ENCODE peak calls at places on chromosome 21, in seven cellular contexts. One of them, this sample, is unnamed.

GRCh38 chr21:39349211-39350093 is 564 bp upstream of the HMGN1 start:
- DNase-seq in cardiac fibroblast: peak
- DNase-seq in right atrium auricular region: peak
- DNase-seq in SK-N-SH: peak
- DNase-seq in HFF-Myc: peak
- DNase-seq in bronchial epithelial cell: peak
- DNase-seq in GM13976: peak
- DNase-seq in this sample: peak

GRCh38 chr21:46003575-46004007 is 22.0 kb downstream of the COL6A1 start:
- DNase-seq in SK-N-SH: no peak
- DNase-seq in right atrium auricular region: peak
- DNase-seq in GM13976: no peak
- DNase-seq in bronchial epithelial cell: no peak
- DNase-seq in HFF-Myc: no peak
- DNase-seq in cardiac fibroblast: no peak
- DNase-seq in this sample: no peak

GRCh38 chr21:36297938-36298572 is 21.9 kb upstream of the MORC3 start:
- DNase-seq in cardiac fibroblast: peak
- DNase-seq in bronchial epithelial cell: peak
- DNase-seq in GM13976: peak
- DNase-seq in right atrium auricular region: peak
- DNase-seq in HFF-Myc: peak
- DNase-seq in SK-N-SH: no peak
- DNase-seq in this sample: no peak

GRCh38 chr21:30480145-30480544 is at the start of gene KRTAP19-1:
- DNase-seq in cardiac fibroblast: no peak
- DNase-seq in SK-N-SH: no peak
- DNase-seq in bronchial epithelial cell: peak
- DNase-seq in HFF-Myc: no peak
- DNase-seq in right atrium auricular region: no peak
- DNase-seq in GM13976: no peak
- DNase-seq in this sample: no peak

GRCh38 chr21:41953831-41954653 is at the start of gene C2CD2:
- DNase-seq in GM13976: peak
- DNase-seq in bronchial epithelial cell: no peak
- DNase-seq in SK-N-SH: peak
- DNase-seq in HFF-Myc: peak
- DNase-seq in right atrium auricular region: peak
- DNase-seq in cardiac fibroblast: peak
- DNase-seq in this sample: peak

GRCh38 chr21:41313765-41314164 is 2.8 kb upstream of the FAM3B start:
- DNase-seq in SK-N-SH: no peak
- DNase-seq in right atrium auricular region: no peak
- DNase-seq in cardiac fibroblast: no peak
- DNase-seq in bronchial epithelial cell: no peak
- DNase-seq in HFF-Myc: no peak
- DNase-seq in GM13976: no peak
- DNase-seq in this sample: no peak

GRCh38 chr21:42388740-42389448 is 7.0 kb downstream of the TMPRSS3 start:
- DNase-seq in right atrium auricular region: no peak
- DNase-seq in cardiac fibroblast: no peak
- DNase-seq in HFF-Myc: no peak
- DNase-seq in SK-N-SH: no peak
- DNase-seq in bronchial epithelial cell: no peak
- DNase-seq in GM13976: no peak
- DNase-seq in this sample: peak

GRCh38 chr21:42636535-42636914 is 16.9 kb upstream of the PDE9A start:
- DNase-seq in SK-N-SH: no peak
- DNase-seq in bronchial epithelial cell: peak
- DNase-seq in GM13976: no peak
- DNase-seq in cardiac fibroblast: peak
- DNase-seq in HFF-Myc: no peak
- DNase-seq in right atrium auricular region: no peak
- DNase-seq in this sample: no peak

GRCh38 chr21:28207776-28208175 is 784.9 kb downstream of the LTN1 start:
- DNase-seq in cardiac fibroblast: peak
- DNase-seq in GM13976: no peak
- DNase-seq in HFF-Myc: peak
- DNase-seq in SK-N-SH: peak
- DNase-seq in bronchial epithelial cell: peak
- DNase-seq in right atrium auricular region: no peak
- DNase-seq in this sample: no peak

GRCh38 chr21:46188226-46189212 is 4.3 kb upstream of the SPATC1L start:
- DNase-seq in SK-N-SH: peak
- DNase-seq in HFF-Myc: no peak
- DNase-seq in bronchial epithelial cell: peak
- DNase-seq in cardiac fibroblast: peak
- DNase-seq in GM13976: no peak
- DNase-seq in right atrium auricular region: peak
- DNase-seq in this sample: no peak

GRCh38 chr21:30340714-30341573 is 3.5 kb upstream of the KRTAP27-1 start:
- DNase-seq in bronchial epithelial cell: peak
- DNase-seq in HFF-Myc: no peak
- DNase-seq in cardiac fibroblast: peak
- DNase-seq in SK-N-SH: peak
- DNase-seq in GM13976: peak
- DNase-seq in right atrium auricular region: no peak
- DNase-seq in this sample: peak

GRCh38 chr21:35350965-35351364 is 301.9 kb upstream of the RUNX1 start:
- DNase-seq in GM13976: no peak
- DNase-seq in right atrium auricular region: no peak
- DNase-seq in SK-N-SH: no peak
- DNase-seq in cardiac fibroblast: no peak
- DNase-seq in bronchial epithelial cell: peak
- DNase-seq in HFF-Myc: no peak
- DNase-seq in this sample: no peak

GRCh38 chr21:39386194-39386593 is 37.3 kb upstream of the HMGN1 start:
- DNase-seq in cardiac fibroblast: peak
- DNase-seq in HFF-Myc: no peak
- DNase-seq in bronchial epithelial cell: no peak
- DNase-seq in SK-N-SH: no peak
- DNase-seq in right atrium auricular region: no peak
- DNase-seq in GM13976: no peak
- DNase-seq in this sample: no peak

DNA sequence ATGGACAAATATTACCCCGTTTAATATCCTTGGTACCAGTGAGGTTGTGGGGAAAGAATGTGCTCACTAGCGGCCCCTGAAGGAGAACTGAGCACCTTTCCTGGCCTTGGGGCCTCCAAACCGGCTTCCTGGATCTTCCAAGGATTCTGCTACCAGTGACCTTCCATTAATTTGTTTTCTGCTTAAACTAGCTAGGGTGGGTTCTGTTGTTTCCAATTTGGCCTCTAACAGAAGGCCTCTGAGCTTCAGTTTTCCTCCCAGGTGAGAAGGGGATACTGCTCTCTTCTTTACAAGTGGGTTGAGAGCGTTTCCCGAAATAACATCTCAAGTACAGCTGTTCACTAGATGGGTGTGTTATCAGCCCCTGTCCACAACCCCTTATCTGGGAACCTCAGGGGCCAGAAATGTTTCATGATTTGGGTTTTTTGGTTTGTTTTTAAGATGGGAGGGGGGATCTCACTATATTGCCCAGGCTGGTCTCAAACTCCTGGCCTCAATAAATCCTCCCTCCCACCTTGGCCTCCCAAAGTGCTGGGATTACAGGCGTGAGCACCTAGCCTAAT is 16.9 kb upstream of the IFNGR2 start:
- DNase-seq in HFF-Myc: no peak
- DNase-seq in SK-N-SH: no peak
- DNase-seq in bronchial epithelial cell: no peak
- DNase-seq in right atrium auricular region: no peak
- DNase-seq in GM13976: no peak
- DNase-seq in cardiac fibroblast: no peak
- DNase-seq in this sample: no peak
- TF ChIP-seq CTCF in HFF-Myc: peak
- TF ChIP-seq CTCF in SK-N-SH: peak
- TF ChIP-seq CTCF in bronchial epithelial cell: peak
- TF ChIP-seq CTCF in right atrium auricular region: no peak
- TF ChIP-seq CTCF in GM13976: no peak
- TF ChIP-seq CTCF in cardiac fibroblast: peak
- TF ChIP-seq CTCF in this sample: no peak

GRCh38 chr21:15491100-15491499 is 238.7 kb upstream of the USP25 start:
- DNase-seq in HFF-Myc: no peak
- DNase-seq in GM13976: no peak
- DNase-seq in cardiac fibroblast: no peak
- DNase-seq in SK-N-SH: no peak
- DNase-seq in right atrium auricular region: no peak
- DNase-seq in bronchial epithelial cell: no peak
- DNase-seq in this sample: no peak
- TF ChIP-seq CTCF in HFF-Myc: no peak
- TF ChIP-seq CTCF in GM13976: no peak
- TF ChIP-seq CTCF in cardiac fibroblast: no peak
- TF ChIP-seq CTCF in SK-N-SH: no peak
- TF ChIP-seq CTCF in right atrium auricular region: no peak
- TF ChIP-seq CTCF in bronchial epithelial cell: no peak
- TF ChIP-seq CTCF in this sample: no peak

DNA sequence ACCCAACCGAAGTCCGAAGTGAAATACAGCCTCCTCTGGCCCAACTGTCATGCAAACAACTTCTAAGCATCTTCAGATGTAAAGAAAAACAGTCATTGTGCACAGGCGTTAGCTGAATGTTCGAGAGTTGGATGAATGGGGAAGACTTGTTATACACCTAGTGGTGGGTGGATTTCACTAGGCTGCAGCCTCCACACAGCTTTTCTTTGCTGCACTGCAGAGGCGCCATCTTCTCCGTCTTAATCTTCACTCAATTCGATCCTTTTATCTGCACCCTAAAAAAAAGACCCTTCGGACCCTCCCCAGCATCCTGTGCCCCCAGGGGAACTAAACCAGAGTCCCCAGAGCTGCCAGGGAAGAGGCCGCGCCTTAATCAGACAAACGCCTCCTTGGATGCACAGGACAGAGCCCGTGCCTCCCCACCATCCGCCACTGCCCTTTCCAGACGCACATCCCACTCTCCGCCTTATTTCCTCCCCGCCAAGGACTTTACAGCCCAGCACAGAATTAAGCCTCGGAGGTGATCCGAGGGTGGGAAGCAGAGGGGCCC is 1.4 kb downstream of the APP start:
- DNase-seq in SK-N-SH: peak
- DNase-seq in bronchial epithelial cell: no peak
- DNase-seq in GM13976: peak
- DNase-seq in right atrium auricular region: peak
- DNase-seq in HFF-Myc: no peak
- DNase-seq in cardiac fibroblast: peak
- DNase-seq in this sample: peak
- TF ChIP-seq CTCF in SK-N-SH: peak
- TF ChIP-seq CTCF in bronchial epithelial cell: peak
- TF ChIP-seq CTCF in GM13976: peak
- TF ChIP-seq CTCF in right atrium auricular region: peak
- TF ChIP-seq CTCF in HFF-Myc: peak
- TF ChIP-seq CTCF in cardiac fibroblast: peak
- TF ChIP-seq CTCF in this sample: peak

DNA sequence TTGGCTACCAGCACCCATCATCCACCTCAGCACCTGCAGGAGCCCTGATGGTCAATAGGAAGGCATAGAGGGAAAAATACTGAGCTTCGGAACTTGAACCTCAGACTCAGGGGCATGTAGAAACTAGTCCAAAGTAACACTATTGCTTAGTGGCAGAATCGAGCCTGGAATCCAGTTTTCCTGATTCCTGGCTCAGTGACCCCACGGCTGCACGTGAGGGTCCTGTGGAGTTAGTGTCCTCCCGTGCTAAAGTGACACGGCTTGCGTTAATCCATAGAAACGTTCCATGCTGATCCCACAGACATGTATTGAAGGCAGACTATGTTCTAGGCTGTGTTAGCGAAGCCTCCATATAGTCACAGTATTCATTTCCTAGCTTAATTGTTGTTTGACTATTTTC is 747.0 kb upstream of the TPTE start:
- DNase-seq in HFF-Myc: no peak
- DNase-seq in cardiac fibroblast: no peak
- DNase-seq in SK-N-SH: no peak
- DNase-seq in right atrium auricular region: no peak
- DNase-seq in GM13976: no peak
- DNase-seq in bronchial epithelial cell: no peak
- DNase-seq in this sample: no peak
- TF ChIP-seq CTCF in HFF-Myc: no peak
- TF ChIP-seq CTCF in cardiac fibroblast: no peak
- TF ChIP-seq CTCF in SK-N-SH: no peak
- TF ChIP-seq CTCF in right atrium auricular region: no peak
- TF ChIP-seq CTCF in GM13976: no peak
- TF ChIP-seq CTCF in bronchial epithelial cell: no peak
- TF ChIP-seq CTCF in this sample: no peak

GRCh38 chr21:44524412-44525371 is 15.3 kb downstream of the KRTAP10-1 start:
- DNase-seq in bronchial epithelial cell: no peak
- DNase-seq in GM13976: no peak
- DNase-seq in right atrium auricular region: no peak
- DNase-seq in HFF-Myc: no peak
- DNase-seq in SK-N-SH: no peak
- DNase-seq in cardiac fibroblast: no peak
- DNase-seq in this sample: no peak
- TF ChIP-seq CTCF in bronchial epithelial cell: no peak
- TF ChIP-seq CTCF in GM13976: no peak
- TF ChIP-seq CTCF in right atrium auricular region: no peak
- TF ChIP-seq CTCF in HFF-Myc: no peak
- TF ChIP-seq CTCF in SK-N-SH: no peak
- TF ChIP-seq CTCF in cardiac fibroblast: no peak
- TF ChIP-seq CTCF in this sample: no peak

GRCh38 chr21:31920275-31920674 is 47.5 kb downstream of the HUNK start:
- DNase-seq in right atrium auricular region: no peak
- DNase-seq in HFF-Myc: no peak
- DNase-seq in bronchial epithelial cell: no peak
- DNase-seq in GM13976: no peak
- DNase-seq in cardiac fibroblast: no peak
- DNase-seq in SK-N-SH: no peak
- DNase-seq in this sample: no peak

GRCh38 chr21:31917108-31917507 is 44.3 kb downstream of the HUNK start:
- DNase-seq in bronchial epithelial cell: no peak
- DNase-seq in GM13976: no peak
- DNase-seq in HFF-Myc: no peak
- DNase-seq in cardiac fibroblast: no peak
- DNase-seq in right atrium auricular region: no peak
- DNase-seq in SK-N-SH: no peak
- DNase-seq in this sample: no peak

GRCh38 chr21:31915566-31915965 is 42.7 kb downstream of the HUNK start:
- DNase-seq in cardiac fibroblast: no peak
- DNase-seq in GM13976: no peak
- DNase-seq in bronchial epithelial cell: no peak
- DNase-seq in HFF-Myc: no peak
- DNase-seq in right atrium auricular region: no peak
- DNase-seq in SK-N-SH: no peak
- DNase-seq in this sample: no peak

GRCh38 chr21:31921079-31921478 is 48.3 kb downstream of the HUNK start:
- DNase-seq in bronchial epithelial cell: peak
- DNase-seq in SK-N-SH: no peak
- DNase-seq in HFF-Myc: no peak
- DNase-seq in right atrium auricular region: no peak
- DNase-seq in GM13976: no peak
- DNase-seq in cardiac fibroblast: no peak
- DNase-seq in this sample: no peak

GRCh38 chr21:31918250-31918775 is 45.5 kb downstream of the HUNK start:
- DNase-seq in GM13976: no peak
- DNase-seq in cardiac fibroblast: no peak
- DNase-seq in right atrium auricular region: no peak
- DNase-seq in bronchial epithelial cell: no peak
- DNase-seq in SK-N-SH: no peak
- DNase-seq in HFF-Myc: no peak
- DNase-seq in this sample: no peak
- TF ChIP-seq CTCF in GM13976: no peak
- TF ChIP-seq CTCF in cardiac fibroblast: no peak
- TF ChIP-seq CTCF in right atrium auricular region: no peak
- TF ChIP-seq CTCF in bronchial epithelial cell: no peak
- TF ChIP-seq CTCF in SK-N-SH: peak
- TF ChIP-seq CTCF in HFF-Myc: peak
- TF ChIP-seq CTCF in this sample: peak

GRCh38 chr21:20045197-20045596 is 953.0 kb upstream of the NCAM2 start:
- DNase-seq in HFF-Myc: no peak
- DNase-seq in cardiac fibroblast: no peak
- DNase-seq in SK-N-SH: no peak
- DNase-seq in bronchial epithelial cell: no peak
- DNase-seq in GM13976: no peak
- DNase-seq in right atrium auricular region: no peak
- DNase-seq in this sample: no peak

GRCh38 chr21:20040768-20041167 is 957.4 kb upstream of the NCAM2 start:
- DNase-seq in HFF-Myc: no peak
- DNase-seq in SK-N-SH: no peak
- DNase-seq in bronchial epithelial cell: no peak
- DNase-seq in right atrium auricular region: no peak
- DNase-seq in cardiac fibroblast: peak
- DNase-seq in GM13976: no peak
- DNase-seq in this sample: no peak
- TF ChIP-seq CTCF in HFF-Myc: no peak
- TF ChIP-seq CTCF in SK-N-SH: no peak
- TF ChIP-seq CTCF in bronchial epithelial cell: no peak
- TF ChIP-seq CTCF in right atrium auricular region: peak
- TF ChIP-seq CTCF in cardiac fibroblast: no peak
- TF ChIP-seq CTCF in GM13976: no peak
- TF ChIP-seq CTCF in this sample: peak